ENCODE peak calls at places on chromosomes 13 and 19, in nine cellular contexts. Y is stomach; C is tibial artery; F is NT2/D1; I is hepatocyte; V is right cardiac atrium; T is CD8-positive, alpha-beta memory T cell; A is ascending aorta; E is heart right ventricle. G is an unnamed sample. For H3K4me1, the result is how much of the 10 kb centered on the place peaks cover.

GRCh38 chr19:38386968-38387549 is 775 bp downstream of the GGN start:
- DNase-seq in C (peak), I (peak), F (no peak), V (peak), E (peak), Y (no peak), T (no peak), A (no peak), G (peak)

GRCh38 chr19:42284641-42285341 is 15.7 kb downstream of the CIC start:
- DNase-seq in C (no peak), A (peak), F (no peak), I (peak), T (no peak), V (peak), E (no peak), Y (no peak), G (no peak)

GRCh38 chr19:34041922-34042521 is 130.3 kb upstream of the LSM14A start:
- DNase-seq in V (peak), A (peak), I (peak), E (peak), T (peak), F (peak), C (peak), Y (peak), G (peak)

GRCh38 chr19:28377077-28377476 is 835.9 kb downstream of the UQCRFS1 start:
- DNase-seq in V (no peak), A (no peak), Y (no peak), T (no peak), E (no peak), C (no peak), F (no peak), I (peak), G (no peak)

GRCh38 chr13:49113526-49114286 is 106.4 kb upstream of the MLNR start:
- DNase-seq in C (no peak), A (no peak), I (no peak), T (no peak), E (no peak), Y (no peak), F (no peak), V (no peak), G (no peak)

GRCh38 chr13:29465741-29466293 is 129.7 kb downstream of the SLC7A1 start:
- DNase-seq in E (peak), Y (peak), T (no peak), I (peak), A (peak), C (peak), F (no peak), V (peak), G (no peak)

GRCh38 chr19:41957838-41958366 is 1.2 kb downstream of the RABAC1 start:
- DNase-seq in A (peak), V (peak), T (no peak), E (peak), C (peak), I (peak), F (peak), Y (peak), G (peak)

GRCh38 chr19:33431986-33432385 is 58.5 kb downstream of the CEBPG start:
- DNase-seq in C (no peak), I (no peak), V (no peak), Y (no peak), T (no peak), F (no peak), A (no peak), E (no peak), G (no peak)

GRCh38 chr13:76016799-76017198 is 380.7 kb downstream of the LMO7 start:
- DNase-seq in C (no peak), A (no peak), F (peak), I (peak), V (no peak), T (no peak), Y (no peak), E (no peak), G (no peak)

GRCh38 chr19:12611361-12611699 is 610 bp downstream of the ZNF791 start:
- DNase-seq in I (peak), C (peak), V (peak), Y (peak), E (peak), F (peak), T (no peak), A (peak), G (peak)

GRCh38 chr13:34340534-34340933 is 522.6 kb downstream of the RFC3 start:
- DNase-seq in T (no peak), Y (peak), E (no peak), V (no peak), I (peak), C (peak), A (no peak), F (no peak), G (no peak)

GRCh38 chr19:4304509-4305252 is at the start of gene FSD1:
- DNase-seq in F (no peak), E (peak), Y (no peak), C (no peak), V (peak), T (peak), I (peak), A (no peak), G (no peak)

GRCh38 chr13:47426126-47426849 is 529.4 kb upstream of the HTR2A start:
- DNase-seq in V (no peak), T (no peak), A (no peak), I (no peak), Y (no peak), E (no peak), F (no peak), C (peak), G (peak)

GRCh38 chr13:113325779-113326178 is 28.7 kb downstream of the LAMP1 start:
- DNase-seq in E (no peak), F (no peak), V (peak), I (no peak), A (no peak), Y (no peak), T (no peak), C (no peak), G (peak)

GRCh38 chr19:49020931-49021895 is 2.9 kb downstream of the CGB3 start:
- DNase-seq in T (no peak), I (no peak), E (no peak), V (no peak), Y (no peak), C (no peak), A (no peak), F (no peak), G (no peak)

GRCh38 chr13:96141032-96141431 is 51.1 kb downstream of the HS6ST3 start:
- DNase-seq in E (no peak), T (no peak), A (no peak), F (peak), Y (no peak), I (peak), V (no peak), C (no peak), G (no peak)

GRCh38 chr19:1252818-1253513 is 4.6 kb downstream of the MIDN start:
- DNase-seq in A (peak), C (peak), T (peak), V (peak), F (no peak), Y (peak), I (peak), E (peak), G (peak)

GRCh38 chr13:29805994-29806748 is 44.2 kb downstream of the UBL3 start:
- DNase-seq in I (no peak), E (no peak), V (no peak), T (no peak), C (no peak), A (no peak), Y (no peak), F (no peak), G (no peak)

GRCh38 chr19:33273881-33274662 is 28.3 kb downstream of the CEBPA start:
- DNase-seq in C (peak), F (no peak), I (peak), E (no peak), V (no peak), T (no peak), A (no peak), Y (peak), G (no peak)

GRCh38 chr13:32067149-32067961 is 35.8 kb downstream of the FRY start:
- DNase-seq in C (no peak), E (no peak), F (no peak), Y (no peak), A (no peak), I (no peak), V (no peak), T (no peak), G (no peak)

GRCh38 chr19:13885826-13886365 is 9.0 kb downstream of the NANOS3 start:
- DNase-seq in I (no peak), C (no peak), F (no peak), E (no peak), T (no peak), V (no peak), A (no peak), Y (no peak), G (no peak)

GRCh38 chr13:53160211-53160610 is 131.6 kb downstream of the OLFM4 start:
- DNase-seq in F (no peak), Y (no peak), I (no peak), C (no peak), A (no peak), V (no peak), E (no peak), T (no peak), G (no peak)

GRCh38 chr19:36819130-36819630 is 19.0 kb downstream of the ZNF790 start:
- DNase-seq in F (no peak), E (no peak), I (no peak), V (no peak), C (no peak), Y (no peak), T (no peak), A (no peak), G (no peak)

GRCh38 chr13:85525411-85525810 is 273.8 kb downstream of the SLITRK6 start:
- DNase-seq in F (no peak), I (no peak), E (no peak), Y (no peak), T (no peak), C (no peak), A (no peak), V (no peak), G (no peak)

GRCh38 chr13:63840551-63841421 is 2425.1 kb upstream of the PCDH20 start:
- DNase-seq in V (peak), T (no peak), F (no peak), Y (no peak), I (no peak), E (no peak), C (no peak), A (no peak), G (no peak)

GRCh38 chr13:90055121-90055520 is 1292.4 kb upstream of the MIR17HG start:
- DNase-seq in Y (no peak), T (no peak), C (no peak), I (no peak), F (no peak), E (no peak), V (no peak), A (no peak), G (no peak)

GRCh38 chr19:46599716-46600392 is 1.3 kb upstream of the CALM3 start:
- DNase-seq in T (no peak), V (no peak), C (no peak), I (no peak), F (no peak), E (no peak), A (no peak), Y (no peak), G (no peak)

DNA sequence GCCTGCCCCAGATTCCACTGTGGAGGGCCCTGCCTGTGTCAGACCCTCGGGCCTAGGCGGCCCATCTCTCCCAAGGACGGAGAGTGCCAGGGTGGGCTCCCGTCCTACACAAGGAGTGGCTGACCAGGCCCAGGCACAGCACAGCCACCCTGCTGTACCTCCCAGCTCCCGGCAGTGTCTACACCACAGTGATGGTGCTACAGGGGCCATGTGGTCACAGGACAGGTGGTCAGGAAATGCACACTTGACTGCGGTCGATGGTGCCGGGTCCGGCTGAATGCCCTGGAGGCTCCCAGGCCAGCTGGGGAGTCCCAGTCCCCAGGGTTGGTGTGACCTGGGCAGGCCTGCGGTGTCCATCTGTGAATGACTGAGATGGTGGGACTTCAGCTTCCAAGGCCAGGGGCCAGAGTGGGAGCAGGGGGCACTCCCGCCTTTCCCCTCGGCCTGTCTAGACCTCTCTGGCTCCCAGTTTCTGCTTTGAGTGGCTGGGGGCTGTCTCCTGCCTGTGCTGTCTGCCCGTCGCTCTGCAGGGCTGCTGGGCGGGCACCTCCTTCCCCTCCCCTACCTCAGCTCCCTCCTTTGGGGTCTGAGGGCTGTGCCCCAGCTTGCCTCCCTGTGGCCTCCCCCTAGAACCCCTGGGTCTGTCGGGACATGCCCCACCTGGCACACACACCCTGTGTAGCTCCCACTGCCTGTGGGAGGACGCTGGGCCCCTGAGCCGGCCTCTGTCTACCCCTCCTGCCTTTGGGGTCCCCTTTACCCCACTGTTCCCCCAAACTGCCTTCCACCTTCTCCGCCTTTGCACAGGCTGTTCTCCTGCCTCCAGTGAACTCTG is 12.5 kb downstream of the DDA1 start:
- DNase-seq in F (no peak), V (no peak), I (no peak), T (no peak), A (no peak), E (no peak), C (no peak), Y (no peak), G (no peak)
- H3K4me1 ChIP-seq in F (under half), V (under half), I (under half), T (under half), A (under half), E (under half), C (under half), Y (under half), G (under half)

GRCh38 chr19:3110126-3110825 is 16.1 kb downstream of the GNA11 start:
- DNase-seq in C (no peak), F (no peak), T (no peak), E (no peak), V (peak), I (no peak), A (no peak), Y (no peak), G (no peak)
- H3K4me1 ChIP-seq in C (under half), F (under half), T (under half), E (under half), V (under half), I (under half), A (under half), Y (under half), G (under half)

DNA sequence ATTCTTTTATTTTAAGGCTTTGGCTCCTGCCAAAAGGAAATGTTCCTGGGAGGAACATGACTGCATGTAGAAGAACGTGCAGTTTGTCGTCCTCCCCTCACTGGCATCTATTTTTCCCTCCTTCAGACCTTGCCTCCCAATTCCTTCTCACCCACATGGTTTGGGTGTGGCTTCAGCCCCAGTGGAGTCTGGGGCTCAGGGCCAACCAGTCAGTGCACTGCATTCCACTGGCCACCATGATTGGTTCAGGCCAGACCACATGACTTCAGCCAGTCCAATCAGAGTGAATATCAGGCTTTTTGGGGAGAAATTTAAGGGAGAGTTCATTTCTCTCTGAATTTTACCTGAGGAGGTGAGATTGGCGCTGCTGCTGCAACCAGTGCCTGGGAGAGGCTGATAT is 171.6 kb downstream of the ZIC5 start:
- DNase-seq in Y (no peak), A (no peak), C (no peak), E (no peak), I (no peak), V (no peak), T (no peak), F (no peak), G (no peak)
- H3K4me1 ChIP-seq in Y (under half), A (under half), C (under half), E (under half), I (under half), V (under half), T (under half), F (under half), G (under half)

DNA sequence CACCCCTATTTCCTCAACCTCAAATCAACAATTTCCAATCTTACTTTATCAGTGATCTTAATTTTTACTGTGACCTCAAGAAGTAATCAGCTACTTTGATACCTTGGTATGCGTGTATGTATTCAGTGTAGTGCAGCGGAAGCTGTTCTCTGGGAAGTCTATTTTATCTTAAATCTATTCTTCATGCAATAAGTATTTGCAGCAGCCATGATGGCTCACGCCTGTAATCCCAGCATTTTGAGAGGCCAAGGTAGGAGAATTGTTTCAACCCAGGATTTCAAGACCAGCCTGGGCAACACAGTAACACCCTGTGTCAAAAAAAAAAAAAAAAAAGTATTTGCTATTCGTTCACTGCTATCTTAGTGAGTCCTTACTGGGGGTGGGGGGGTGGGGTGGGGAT is 6.5 kb downstream of the SLC25A30 start:
- DNase-seq in Y (no peak), T (no peak), E (no peak), I (no peak), C (no peak), V (no peak), F (no peak), A (peak), G (no peak)
- H3K4me1 ChIP-seq in Y (half or more), T (under half), E (under half), I (under half), C (under half), V (under half), F (under half), A (under half), G (half or more)

DNA sequence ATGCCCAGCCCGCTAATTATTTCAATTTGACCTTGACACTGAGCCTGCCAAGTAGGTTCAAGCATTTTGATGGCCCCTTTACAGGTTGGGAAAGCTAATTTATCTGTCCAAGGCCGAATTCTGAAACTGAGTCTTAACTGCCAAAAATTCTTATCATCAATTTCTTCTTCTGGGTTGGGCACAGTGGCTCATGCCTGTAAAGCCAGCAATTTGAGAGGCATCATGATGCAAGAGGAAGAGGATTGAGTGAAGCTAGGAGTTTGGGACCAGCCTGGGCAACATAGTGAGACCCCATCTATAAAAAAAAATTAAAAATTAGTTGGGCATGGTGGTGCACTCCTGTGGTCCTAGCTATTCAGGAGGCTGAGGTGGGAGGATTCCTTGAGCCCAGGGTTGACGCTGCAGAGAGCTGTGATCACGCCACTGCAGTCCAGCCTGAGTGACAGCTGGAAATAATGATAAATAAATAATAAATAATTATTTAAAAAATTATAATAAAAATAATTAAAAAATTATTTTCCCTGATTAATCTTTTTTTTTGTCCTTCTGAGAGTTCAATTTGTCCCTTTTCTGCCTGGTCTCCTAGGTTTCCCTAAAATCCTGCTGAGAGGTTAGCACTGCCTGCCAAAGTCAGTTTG is 1.3 kb upstream of the LDLR start:
- DNase-seq in E (no peak), C (no peak), A (no peak), I (no peak), T (no peak), F (no peak), V (no peak), Y (no peak), G (no peak)
- H3K4me1 ChIP-seq in E (under half), C (half or more), A (under half), I (under half), T (under half), F (under half), V (under half), Y (half or more), G (under half)

GRCh38 chr19:7930765-7931164 is 4.8 kb upstream of the CTXN1 start:
- DNase-seq in Y (no peak), V (no peak), C (no peak), E (no peak), F (no peak), A (no peak), I (no peak), T (no peak), G (no peak)

GRCh38 chr19:7926727-7927604 is 1.0 kb upstream of the CTXN1 start:
- DNase-seq in Y (no peak), F (no peak), I (no peak), T (no peak), C (no peak), A (no peak), E (no peak), V (no peak), G (peak)

GRCh38 chr19:7928334-7928706 is 2.4 kb upstream of the CTXN1 start:
- DNase-seq in A (no peak), I (no peak), E (no peak), F (no peak), V (peak), Y (no peak), C (no peak), T (no peak), G (peak)

GRCh38 chr19:7927605-7928333 is 1.8 kb upstream of the CTXN1 start:
- DNase-seq in T (no peak), Y (no peak), A (no peak), I (no peak), E (no peak), F (no peak), V (peak), C (peak), G (peak)

DNA sequence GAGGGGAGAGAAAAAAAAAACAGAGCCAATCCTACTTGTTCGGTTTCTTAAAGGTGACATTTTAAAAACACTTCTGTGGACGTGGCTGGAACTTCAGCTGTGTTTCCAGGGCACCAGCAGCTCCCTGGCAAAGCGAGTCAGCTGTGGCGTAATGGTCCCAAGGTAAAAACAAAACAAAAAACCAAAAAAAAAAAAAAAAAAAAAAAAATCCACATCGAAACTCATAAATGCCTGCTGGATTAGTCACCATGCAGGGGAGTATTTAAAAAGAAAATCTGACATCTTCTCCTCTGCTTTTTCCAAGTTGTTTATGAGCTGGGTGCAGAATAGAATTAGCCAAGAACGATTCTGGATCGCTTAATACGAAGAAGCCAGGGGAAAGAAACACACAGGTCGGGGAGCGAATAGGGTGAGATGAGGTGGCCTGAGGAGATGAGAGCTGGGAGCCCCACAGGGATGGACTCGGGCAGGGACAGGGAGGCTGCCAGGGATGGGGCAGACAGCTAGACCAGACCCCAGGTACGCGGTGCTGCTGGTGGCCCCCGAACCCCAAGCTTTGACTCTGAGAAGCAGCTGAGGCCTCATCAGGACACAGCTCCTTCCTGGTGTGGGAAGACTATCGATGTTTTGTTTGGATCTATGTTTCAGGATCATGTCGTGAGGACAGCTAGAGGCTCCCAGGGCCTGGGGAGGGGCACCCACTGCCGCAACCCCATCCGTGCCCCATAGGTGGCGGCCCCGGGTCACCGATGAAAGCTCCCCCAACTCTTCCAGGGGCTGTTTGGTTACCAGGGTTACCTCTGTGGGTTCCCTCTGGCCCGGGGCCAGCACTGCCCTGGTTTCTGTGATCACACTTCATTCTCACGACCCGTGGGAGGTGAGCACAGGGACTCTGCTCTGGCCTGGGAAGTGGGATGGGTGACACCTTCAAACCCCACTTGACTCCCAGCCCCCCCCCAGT is 3.1 kb upstream of the CTXN1 start:
- DNase-seq in I (peak), E (no peak), V (peak), F (no peak), T (peak), A (peak), C (peak), Y (no peak), G (peak)
- H3K4me1 ChIP-seq in I (under half), E (under half), V (under half), F (under half), T (under half), A (under half), C (half or more), Y (half or more), G (under half)